ENCODE peak calls at places on chromosomes 3 and 15, in ten cellular contexts. T is IMR-90; O is cardiac fibroblast; W is CD8-positive, alpha-beta T cell; Q is endothelial cell of umbilical vein; Y is thyroid gland; S is AG09309; F is A549; B is hepatocyte; D is stomach. A is an unnamed sample.

GRCh38 chr3:143330316-143330868 is 210.8 kb downstream of the CHST2 start:
- DNase-seq in O (no peak), B (no peak), W (no peak), T (no peak), S (no peak), Q (no peak), Y (no peak), D (no peak), F (no peak), A (no peak)

GRCh38 chr15:68201879-68202261 is 3.3 kb downstream of the CALML4 start:
- DNase-seq in T (no peak), W (no peak), O (no peak), B (no peak), Y (no peak), Q (no peak), F (no peak), D (no peak), S (no peak), A (no peak)

GRCh38 chr15:74789171-74789627 is 7.3 kb downstream of the CSK start:
- DNase-seq in S (no peak), Y (peak), T (no peak), Q (no peak), F (no peak), O (no peak), B (peak), D (peak), W (peak), A (no peak)

GRCh38 chr15:64356443-64357040 is 569 bp upstream of the CSNK1G1 start:
- DNase-seq in F (peak), Q (no peak), Y (no peak), T (peak), B (peak), O (peak), S (peak), W (no peak), D (no peak), A (peak)

GRCh38 chr3:11434017-11434526 is 161.9 kb downstream of the ATG7 start:
- DNase-seq in Y (peak), S (peak), Q (peak), T (peak), F (no peak), D (no peak), O (peak), W (no peak), B (peak), A (peak)

GRCh38 chr3:171420667-171421066 is 39.5 kb downstream of the TNIK start:
- DNase-seq in D (no peak), T (peak), Y (no peak), W (no peak), O (peak), Q (peak), B (no peak), S (no peak), F (no peak), A (no peak)

GRCh38 chr3:126039870-126040269 is 44.1 kb downstream of the SLC41A3 start:
- DNase-seq in O (no peak), D (peak), W (no peak), B (no peak), S (no peak), Q (no peak), Y (no peak), F (no peak), T (no peak), A (no peak)

GRCh38 chr15:89641053-89641452 is 14.2 kb downstream of the KIF7 start:
- DNase-seq in D (no peak), Y (no peak), T (no peak), O (no peak), Q (no peak), S (no peak), W (no peak), B (no peak), F (no peak), A (no peak)

GRCh38 chr3:141313091-141313683 is 55.1 kb upstream of the ZBTB38 start:
- DNase-seq in W (no peak), T (no peak), D (no peak), S (no peak), O (no peak), Y (no peak), Q (no peak), B (no peak), F (no peak), A (no peak)

GRCh38 chr3:106609666-106610301 is 741.0 kb upstream of the CBLB start:
- DNase-seq in T (peak), Y (peak), B (peak), D (peak), W (peak), F (peak), O (peak), Q (peak), S (peak), A (peak)

GRCh38 chr15:89450076-89451006 is 46.0 kb downstream of the RHCG start:
- DNase-seq in Y (no peak), O (no peak), D (no peak), W (no peak), Q (no peak), T (no peak), F (no peak), S (no peak), B (no peak), A (no peak)

GRCh38 chr3:196219970-196220311 is 3.6 kb downstream of the SLC51A start:
- DNase-seq in D (no peak), T (no peak), O (no peak), F (no peak), Y (no peak), W (no peak), Q (no peak), S (no peak), B (no peak), A (no peak)

GRCh38 chr3:136473716-136474326 is 223.7 kb downstream of the PCCB start:
- DNase-seq in B (no peak), F (no peak), Y (no peak), Q (no peak), T (peak), W (no peak), D (no peak), O (peak), S (peak), A (peak)

GRCh38 chr3:53113293-53114010 is 16.8 kb downstream of the RFT1 start:
- DNase-seq in B (no peak), Q (no peak), Y (peak), O (no peak), T (no peak), W (no peak), D (no peak), S (no peak), F (no peak), A (no peak)

GRCh38 chr3:134354612-134355275 is 19.5 kb downstream of the AMOTL2 start:
- DNase-seq in S (no peak), T (no peak), B (no peak), D (no peak), Y (no peak), F (no peak), O (no peak), W (no peak), Q (peak), A (no peak)

GRCh38 chr3:119639494-119640350 is 20.7 kb downstream of the POPDC2 start:
- DNase-seq in F (no peak), S (no peak), T (no peak), O (no peak), D (no peak), Y (no peak), W (no peak), B (no peak), Q (no peak), A (no peak)

GRCh38 chr3:171741377-171741776 is 68.9 kb downstream of the PLD1 start:
- DNase-seq in W (no peak), B (no peak), O (no peak), T (no peak), Y (no peak), D (no peak), F (no peak), S (no peak), Q (no peak), A (no peak)

GRCh38 chr3:55823001-55823400 is 335.9 kb upstream of the WNT5A start:
- DNase-seq in S (no peak), B (no peak), W (no peak), F (no peak), T (no peak), Y (peak), D (no peak), Q (no peak), O (no peak), A (no peak)

GRCh38 chr3:169133178-169134161 is 530.0 kb downstream of the MECOM start:
- DNase-seq in O (peak), D (no peak), B (no peak), F (no peak), S (no peak), Y (no peak), Q (peak), W (no peak), T (peak), A (no peak)
- TF ChIP-seq CTCF in O (peak), D (no peak), B (peak), F (peak), S (peak), Y (no peak), Q (no peak), W (no peak), T (peak), A (no peak)

DNA sequence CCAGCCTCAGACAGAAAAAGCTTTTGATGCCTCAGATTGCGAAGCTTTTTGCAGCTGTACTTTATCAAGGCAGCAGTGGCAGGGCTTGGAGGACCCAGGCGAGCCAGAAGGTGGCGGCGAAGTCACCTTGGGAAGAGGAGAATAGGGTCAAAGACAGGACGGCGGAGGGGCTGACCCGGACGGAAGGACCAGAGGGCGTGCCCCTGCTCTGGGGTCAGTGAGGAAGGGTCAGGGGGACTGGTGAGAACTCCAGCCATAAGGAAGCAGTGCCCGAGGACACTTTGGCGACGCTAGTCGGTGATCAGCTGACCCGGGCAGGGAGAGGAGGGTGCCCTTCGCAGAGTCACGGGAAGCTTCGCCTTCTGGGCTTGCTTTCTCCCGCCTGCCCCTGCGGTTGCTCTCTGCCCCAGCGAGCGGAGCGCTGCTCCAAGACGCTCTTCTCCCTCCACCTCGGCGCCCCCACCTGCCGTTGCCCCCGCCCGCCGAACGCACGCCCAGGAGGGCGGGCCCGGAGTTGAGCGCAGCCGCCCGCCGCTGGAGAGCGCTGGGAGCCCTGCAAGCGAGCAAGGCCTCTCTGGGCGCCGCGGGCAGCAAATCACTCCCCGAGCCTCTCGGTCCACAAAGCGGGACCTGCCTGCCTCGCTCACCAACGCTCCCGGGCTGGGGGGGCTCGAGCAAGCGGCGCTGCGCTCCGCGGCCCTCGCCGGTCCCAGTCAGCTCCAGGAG is 1.4 kb downstream of the CADPS start:
- DNase-seq in D (no peak), S (no peak), Q (no peak), F (peak), Y (peak), W (no peak), T (no peak), O (no peak), B (peak), A (no peak)
- H3K4me3 ChIP-seq in D (peak), S (peak), Q (no peak), F (peak), Y (peak), W (no peak), T (no peak), O (no peak), B (peak), A (peak)

DNA sequence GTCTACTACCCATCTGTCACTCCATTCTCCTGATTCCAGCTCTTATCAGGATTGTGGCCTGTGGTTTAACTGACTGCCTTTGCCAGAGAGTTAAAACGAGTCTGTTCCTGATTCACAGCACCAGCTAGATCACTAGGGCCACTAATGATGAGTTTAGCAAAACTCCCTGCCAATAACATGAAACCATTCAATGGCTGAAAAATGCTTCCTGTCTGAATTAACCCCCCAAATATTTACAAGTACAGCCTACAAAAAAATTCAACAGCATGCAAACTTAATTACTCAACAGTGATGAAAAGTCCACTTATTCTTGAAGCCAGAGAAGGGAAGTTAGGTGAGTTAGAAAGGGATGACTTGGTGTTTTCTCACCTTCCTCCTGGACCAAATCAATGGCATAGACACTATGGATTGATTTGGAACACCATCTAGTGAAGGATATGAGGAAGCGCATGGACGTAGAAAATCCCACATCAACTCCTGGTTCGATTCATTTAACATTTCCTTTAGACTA is 141.4 kb downstream of the TGFBR2 start:
- DNase-seq in Y (no peak), S (peak), D (no peak), T (peak), B (peak), F (peak), W (no peak), O (peak), Q (peak), A (peak)
- TF ChIP-seq CTCF in Y (no peak), S (peak), D (no peak), T (peak), B (peak), F (peak), W (no peak), O (peak), Q (peak), A (peak)

GRCh38 chr3:168213920-168214319 is 118.2 kb upstream of the GOLIM4 start:
- DNase-seq in B (no peak), F (no peak), Y (no peak), O (peak), S (no peak), D (no peak), W (no peak), Q (no peak), T (no peak), A (no peak)
- H3K4me3 ChIP-seq in B (no peak), F (no peak), Y (no peak), O (no peak), S (no peak), D (no peak), W (no peak), Q (no peak), T (no peak), A (no peak)

DNA sequence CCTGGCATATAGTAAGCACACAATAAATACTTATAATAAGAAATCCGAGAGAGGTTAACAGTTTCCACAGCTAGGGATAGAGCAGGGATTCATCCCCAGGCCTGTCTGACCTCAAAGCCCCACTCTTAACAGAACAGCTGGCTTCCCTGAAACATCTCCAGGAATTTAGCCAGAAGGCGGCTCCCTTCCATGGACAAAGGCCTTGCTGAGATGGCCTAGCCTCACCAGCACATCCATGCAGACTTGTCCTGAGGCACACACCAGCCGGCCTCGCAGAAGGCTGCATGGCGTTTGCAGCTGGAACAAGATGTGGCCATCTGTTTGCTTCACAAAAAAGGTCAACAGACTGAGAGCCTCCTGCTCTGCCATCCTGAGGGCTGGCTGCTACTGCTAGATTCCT is 245.4 kb downstream of the SLCO3A1 start:
- DNase-seq in D (no peak), Q (no peak), W (no peak), O (no peak), Y (no peak), F (no peak), S (no peak), T (no peak), B (no peak), A (no peak)
- TF ChIP-seq CTCF in D (no peak), Q (no peak), W (no peak), O (no peak), Y (no peak), F (no peak), S (peak), T (no peak), B (no peak), A (no peak)

DNA sequence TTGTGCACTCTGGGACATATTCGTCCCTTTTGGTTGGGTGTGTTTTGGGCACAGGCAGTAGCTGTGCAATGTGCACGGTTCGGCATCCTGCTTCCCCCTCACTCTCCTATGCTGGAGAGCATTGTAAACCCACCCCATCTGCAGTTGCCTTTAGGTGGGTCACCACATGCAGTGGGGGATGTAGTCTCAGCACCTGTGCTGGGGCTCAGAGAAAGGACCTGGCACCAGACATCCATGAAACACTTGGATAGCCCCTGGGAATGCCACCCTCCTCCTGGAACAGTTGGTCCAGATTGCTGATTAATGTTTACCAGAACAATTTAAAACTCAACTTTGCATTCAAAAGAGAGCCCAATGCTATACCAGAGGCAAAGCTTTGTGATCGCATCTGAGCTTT is 123.9 kb upstream of the MEF2A start:
- DNase-seq in B (no peak), F (no peak), Y (peak), T (no peak), W (peak), Q (no peak), S (no peak), O (no peak), D (peak), A (no peak)
- H3K4me3 ChIP-seq in B (no peak), F (no peak), Y (no peak), T (no peak), W (no peak), Q (no peak), S (no peak), O (no peak), D (no peak), A (no peak)

DNA sequence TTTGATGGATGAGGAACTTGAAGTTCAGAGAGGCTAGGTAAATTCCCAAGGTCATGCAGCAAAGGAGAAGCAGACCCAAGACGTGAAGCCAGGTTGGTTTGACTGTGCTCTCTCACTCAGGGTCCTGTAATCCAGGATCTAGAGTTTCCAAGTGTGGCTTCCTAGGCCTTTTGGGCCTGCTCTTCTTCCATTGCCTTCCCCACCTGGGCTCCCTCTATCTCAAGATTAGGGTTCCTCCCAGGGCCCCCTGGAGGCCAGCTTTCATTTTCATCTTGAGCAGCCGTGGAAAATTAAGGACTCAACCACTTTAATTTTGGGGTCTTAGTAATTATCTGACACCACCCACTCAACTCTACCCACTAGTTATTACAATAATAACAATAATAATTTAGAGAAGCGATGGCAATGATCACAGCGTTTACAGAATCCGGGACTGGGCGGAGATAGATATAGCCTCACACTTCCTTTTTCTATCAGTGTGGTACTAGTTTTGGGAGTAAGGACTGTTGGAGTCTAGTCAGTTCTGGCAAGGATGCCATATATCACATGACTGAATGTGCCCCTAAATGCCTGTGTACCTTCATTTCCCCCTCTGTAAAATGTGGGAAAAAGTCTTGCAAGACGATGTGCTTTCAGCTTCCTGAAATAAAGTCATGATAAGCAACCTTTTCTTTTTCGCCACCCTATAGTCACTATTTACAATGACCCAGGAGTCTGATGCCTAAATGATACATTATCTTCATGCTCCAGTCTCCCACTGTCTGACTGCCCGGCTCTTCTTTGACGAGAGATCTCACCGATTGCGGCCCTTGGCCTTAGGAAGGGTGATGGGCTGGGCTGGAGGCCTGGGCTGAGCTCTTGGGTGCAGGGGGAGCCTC is 30.2 kb upstream of the MAGEF1 start:
- DNase-seq in O (no peak), D (peak), B (no peak), T (no peak), W (no peak), Q (no peak), Y (no peak), S (no peak), F (no peak), A (no peak)
- TF ChIP-seq CTCF in O (no peak), D (no peak), B (no peak), T (no peak), W (no peak), Q (no peak), Y (no peak), S (no peak), F (no peak), A (peak)

GRCh38 chr15:92197761-92198160 is 195.9 kb upstream of the ST8SIA2 start:
- DNase-seq in S (no peak), W (no peak), B (no peak), T (no peak), F (no peak), O (no peak), Q (no peak), Y (no peak), D (no peak), A (no peak)
- H3K4me3 ChIP-seq in S (no peak), W (no peak), B (no peak), T (no peak), F (no peak), O (no peak), Q (no peak), Y (no peak), D (no peak), A (no peak)

A was measured in astrocyte of the cerebellum.